ENCODE peak calls at places on chromosomes 7 and 10, in four cellular contexts. S is stomach; T is suprapubic skin; Z is CD8-positive, alpha-beta T cell. U is an unnamed sample.

GRCh38 chr7:151537818-151538561 is 18.3 kb upstream of the RHEB start:
- DNase-seq in Z (no peak), S (no peak), T (no peak), U (no peak)

GRCh38 chr10:112374724-112375541 is 1.0 kb downstream of the ACSL5 start:
- DNase-seq in Z (no peak), T (no peak), S (no peak), U (no peak)

GRCh38 chr10:132425029-132425758 is 28.2 kb downstream of the PWWP2B start:
- DNase-seq in S (no peak), T (no peak), Z (no peak), U (no peak)

GRCh38 chr7:47357398-47357797 is 224.5 kb downstream of the TNS3 start:
- DNase-seq in Z (no peak), S (no peak), T (no peak), U (no peak)

GRCh38 chr10:132058111-132058745 is 7.5 kb upstream of the JAKMIP3 start:
- DNase-seq in T (no peak), Z (no peak), S (no peak), U (no peak)

GRCh38 chr10:62817120-62817762 is 1.1 kb upstream of the EGR2 start:
- DNase-seq in S (no peak), Z (peak; percentile 34), T (peak; percentile 76), U (peak; percentile 47)

GRCh38 chr10:132028706-132029105 is 37.0 kb upstream of the JAKMIP3 start:
- DNase-seq in S (no peak), Z (no peak), T (no peak), U (no peak)

GRCh38 chr7:77393261-77393660 is 22.9 kb downstream of the GSAP start:
- DNase-seq in T (no peak), Z (no peak), S (no peak), U (no peak)

GRCh38 chr10:102449321-102450123 is 1.8 kb downstream of the C10orf95 start:
- DNase-seq in Z (peak; percentile 78), T (peak; percentile 78), S (peak; percentile 91), U (peak; percentile 84)

GRCh38 chr7:117489911-117490310 is 10.1 kb downstream of the CFTR start:
- DNase-seq in T (no peak), Z (no peak), S (no peak), U (no peak)

GRCh38 chr7:24882989-24883631 is 96.9 kb downstream of the OSBPL3 start:
- DNase-seq in S (no peak), Z (no peak), T (peak; percentile 72), U (no peak)

GRCh38 chr10:122475130-122475529 is 13.8 kb downstream of the HTRA1 start:
- DNase-seq in T (peak; percentile 81), Z (no peak), S (no peak), U (no peak)

GRCh38 chr7:36439624-36440023 is 50.0 kb downstream of the ANLN start:
- DNase-seq in T (no peak), Z (no peak), S (no peak), U (no peak)

GRCh38 chr10:113991091-113991860 is 52.4 kb upstream of the ADRB1 start:
- DNase-seq in S (no peak), Z (no peak), T (no peak), U (no peak)

GRCh38 chr10:55668326-55668922 is 692.6 kb downstream of the ZWINT start:
- DNase-seq in T (no peak), Z (no peak), S (no peak), U (no peak)

GRCh38 chr7:30740417-30741181 is 11.3 kb upstream of the INMT start:
- DNase-seq in Z (peak; percentile 74), S (peak; percentile 82), T (no peak), U (peak; percentile 56)

GRCh38 chr7:134919240-134919641 is 67.1 kb upstream of the AGBL3 start:
- DNase-seq in S (no peak), T (no peak), Z (no peak), U (no peak)

GRCh38 chr10:69849790-69850189 is 48.1 kb downstream of the COL13A1 start:
- DNase-seq in S (no peak), T (no peak), Z (no peak), U (no peak)

GRCh38 chr10:69846252-69847000 is 44.7 kb downstream of the COL13A1 start:
- DNase-seq in S (no peak), T (no peak), Z (no peak), U (no peak)

GRCh38 chr10:69847883-69848282 is 46.2 kb downstream of the COL13A1 start:
- DNase-seq in T (no peak), S (no peak), Z (no peak), U (no peak)

GRCh38 chr10:69847458-69847857 is 45.8 kb downstream of the COL13A1 start:
- DNase-seq in T (no peak), Z (no peak), S (no peak), U (no peak)

GRCh38 chr10:69848454-69848853 is 46.7 kb downstream of the COL13A1 start:
- DNase-seq in S (no peak), T (no peak), Z (no peak), U (no peak)
- H3K9me3 ChIP-seq in S (no peaks in the 10 kb centered on the region), T (no peaks in the 10 kb centered on the region), Z (no peaks in the 10 kb centered on the region), U (no peaks in the 10 kb centered on the region)

GRCh38 chr10:87803328-87803727 is 14.7 kb downstream of the ATAD1 start:
- DNase-seq in S (no peak), T (no peak), Z (no peak), U (no peak)

GRCh38 chr10:87799860-87800259 is 18.2 kb downstream of the ATAD1 start:
- DNase-seq in S (no peak), T (no peak), Z (no peak), U (no peak)

GRCh38 chr10:87804939-87805569 is 13.0 kb downstream of the ATAD1 start:
- DNase-seq in S (no peak), Z (no peak), T (no peak), U (no peak)

GRCh38 chr10:87798082-87798481 is 19.9 kb downstream of the ATAD1 start:
- DNase-seq in Z (no peak), S (no peak), T (no peak), U (no peak)

DNA sequence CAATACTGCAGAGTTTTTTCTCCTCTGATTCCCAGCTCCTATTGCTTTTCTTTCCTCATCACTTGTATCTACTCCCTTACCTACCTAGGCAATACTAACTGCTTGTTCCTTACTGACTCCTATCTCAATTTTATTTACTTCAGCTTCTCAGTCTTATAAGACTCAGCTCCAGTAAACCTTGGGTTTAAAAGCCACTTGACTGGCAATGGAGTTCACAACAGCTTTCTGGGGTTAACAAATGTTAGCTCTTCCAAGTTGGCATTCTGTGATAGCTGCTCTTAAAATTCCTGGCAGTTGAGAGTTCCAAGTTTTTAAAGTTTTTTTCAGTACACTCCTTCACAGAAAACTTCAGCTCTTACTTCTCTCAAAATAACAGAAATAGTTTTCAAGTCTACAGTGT is 14.2 kb downstream of the ATAD1 start:
- DNase-seq in T (no peak), Z (no peak), S (no peak), U (no peak)
- H3K9me3 ChIP-seq in T (no peaks in the 10 kb centered on the region), Z (no peaks in the 10 kb centered on the region), S (peaks cover 10% of the 10 kb centered on the region), U (peaks cover 7% of the 10 kb centered on the region)

DNA sequence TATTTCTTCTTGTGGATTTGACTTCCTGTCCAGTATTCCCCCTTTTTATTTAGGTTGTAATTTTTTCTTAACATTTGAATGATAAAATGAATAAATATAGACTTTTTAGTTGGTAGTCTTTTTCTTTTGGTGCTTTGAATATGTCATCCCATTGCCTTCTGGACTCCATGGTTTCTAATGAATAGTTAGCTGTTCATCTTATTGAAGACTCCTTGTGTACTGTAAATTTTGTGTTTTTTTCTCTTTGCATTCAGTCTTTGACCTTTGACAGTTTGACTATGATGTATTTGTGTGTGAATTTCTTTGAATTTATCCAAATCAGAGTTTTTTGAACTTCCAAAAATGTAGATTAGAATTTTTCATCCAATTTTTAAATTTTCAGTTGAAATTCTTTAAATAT is 554.3 kb downstream of the NRG3 start:
- DNase-seq in T (no peak), Z (no peak), S (no peak), U (no peak)
- H3K9me3 ChIP-seq in T (peaks cover 13% of the 10 kb centered on the region), Z (no peaks in the 10 kb centered on the region), S (peaks cover 17% of the 10 kb centered on the region), U (peaks cover 7% of the 10 kb centered on the region)

GRCh38 chr7:106365252-106366005 is 80.6 kb upstream of the NAMPT start:
- DNase-seq in S (peak; percentile 60), Z (no peak), T (no peak), U (no peak)

GRCh38 chr7:106369816-106370215 is 85.0 kb upstream of the NAMPT start:
- DNase-seq in Z (no peak), T (no peak), S (no peak), U (no peak)

GRCh38 chr7:106367664-106368063 is 82.9 kb upstream of the NAMPT start:
- DNase-seq in Z (no peak), T (no peak), S (no peak), U (no peak)

GRCh38 chr7:106369349-106369748 is 84.6 kb upstream of the NAMPT start:
- DNase-seq in T (no peak), S (no peak), Z (no peak), U (no peak)

GRCh38 chr7:106367018-106367420 is 82.2 kb upstream of the NAMPT start:
- DNase-seq in T (no peak), S (no peak), Z (no peak), U (no peak)
- H3K9me3 ChIP-seq in T (no peaks in the 10 kb centered on the region), S (no peaks in the 10 kb centered on the region), Z (no peaks in the 10 kb centered on the region), U (no peaks in the 10 kb centered on the region)

GRCh38 chr7:45660201-45660900 is 86.2 kb downstream of the ADCY1 start:
- DNase-seq in T (no peak), Z (no peak), S (peak; percentile 2), U (no peak)

GRCh38 chr7:45657136-45657889 is 83.1 kb downstream of the ADCY1 start:
- DNase-seq in S (peak; percentile 22), Z (no peak), T (no peak), U (no peak)

GRCh38 chr7:45659496-45660139 is 85.5 kb downstream of the ADCY1 start:
- DNase-seq in T (no peak), S (peak; percentile 20), Z (no peak), U (no peak)

GRCh38 chr7:45657890-45658715 is 83.9 kb downstream of the ADCY1 start:
- DNase-seq in S (peak; percentile 5), Z (no peak), T (no peak), U (no peak)

GRCh38 chr7:45658716-45659495 is 84.7 kb downstream of the ADCY1 start:
- DNase-seq in Z (no peak), S (peak; percentile 14), T (no peak), U (no peak)
- H3K9me3 ChIP-seq in Z (no peaks in the 10 kb centered on the region), S (no peaks in the 10 kb centered on the region), T (no peaks in the 10 kb centered on the region), U (no peaks in the 10 kb centered on the region)

U was measured in CD4-positive, alpha-beta T cell.